ENCODE peak calls at places on chromosomes 4 and X, in nine cellular contexts. One of them, this sample, is unnamed.

GRCh38 chrX:9291666-9292065 is 173.2 kb upstream of the TBL1X start:
- DNase-seq in tibial nerve: no peak
- DNase-seq in heart right ventricle: no peak
- DNase-seq in neural progenitor cell: peak
- DNase-seq in ovary: no peak
- DNase-seq in nucleus accumbens: no peak
- DNase-seq in iPS DF 6.9: no peak
- DNase-seq in stimulated activated CD4-positive, alpha-beta T cell treated with anti-CD3 and anti-CD28 coated beads, Interleukin-15, amount 100 ng/mL, for 1 hour: no peak
- DNase-seq in ACHN: no peak
- DNase-seq in this sample: no peak

GRCh38 chr4:88008133-88008621 is 742 bp downstream of the PKD2 start:
- DNase-seq in nucleus accumbens: peak
- DNase-seq in neural progenitor cell: peak
- DNase-seq in ACHN: peak
- DNase-seq in stimulated activated CD4-positive, alpha-beta T cell treated with anti-CD3 and anti-CD28 coated beads, Interleukin-15, amount 100 ng/mL, for 1 hour: no peak
- DNase-seq in tibial nerve: no peak
- DNase-seq in ovary: peak
- DNase-seq in iPS DF 6.9: no peak
- DNase-seq in heart right ventricle: peak
- DNase-seq in this sample: peak

GRCh38 chr4:164871673-164872072 is 5.3 kb upstream of the APELA start:
- DNase-seq in nucleus accumbens: no peak
- DNase-seq in tibial nerve: no peak
- DNase-seq in ovary: no peak
- DNase-seq in iPS DF 6.9: no peak
- DNase-seq in neural progenitor cell: no peak
- DNase-seq in ACHN: no peak
- DNase-seq in heart right ventricle: no peak
- DNase-seq in stimulated activated CD4-positive, alpha-beta T cell treated with anti-CD3 and anti-CD28 coated beads, Interleukin-15, amount 100 ng/mL, for 1 hour: no peak
- DNase-seq in this sample: no peak

GRCh38 chr4:26218677-26219181 is 102.1 kb upstream of the RBPJ start:
- DNase-seq in iPS DF 6.9: no peak
- DNase-seq in stimulated activated CD4-positive, alpha-beta T cell treated with anti-CD3 and anti-CD28 coated beads, Interleukin-15, amount 100 ng/mL, for 1 hour: no peak
- DNase-seq in neural progenitor cell: no peak
- DNase-seq in heart right ventricle: no peak
- DNase-seq in ovary: no peak
- DNase-seq in nucleus accumbens: no peak
- DNase-seq in ACHN: no peak
- DNase-seq in tibial nerve: no peak
- DNase-seq in this sample: no peak

GRCh38 chr4:89800527-89801103 is 36.3 kb downstream of the SNCA start:
- DNase-seq in iPS DF 6.9: no peak
- DNase-seq in tibial nerve: no peak
- DNase-seq in ovary: no peak
- DNase-seq in heart right ventricle: no peak
- DNase-seq in ACHN: no peak
- DNase-seq in stimulated activated CD4-positive, alpha-beta T cell treated with anti-CD3 and anti-CD28 coated beads, Interleukin-15, amount 100 ng/mL, for 1 hour: no peak
- DNase-seq in neural progenitor cell: peak
- DNase-seq in nucleus accumbens: no peak
- DNase-seq in this sample: no peak

GRCh38 chrX:131816551-131817136 is 206.5 kb upstream of the STK26 start:
- DNase-seq in tibial nerve: peak
- DNase-seq in nucleus accumbens: peak
- DNase-seq in iPS DF 6.9: no peak
- DNase-seq in neural progenitor cell: no peak
- DNase-seq in heart right ventricle: peak
- DNase-seq in ACHN: no peak
- DNase-seq in ovary: peak
- DNase-seq in stimulated activated CD4-positive, alpha-beta T cell treated with anti-CD3 and anti-CD28 coated beads, Interleukin-15, amount 100 ng/mL, for 1 hour: peak
- DNase-seq in this sample: peak

GRCh38 chr4:185592845-185593488 is 57.7 kb upstream of the PDLIM3 start:
- DNase-seq in stimulated activated CD4-positive, alpha-beta T cell treated with anti-CD3 and anti-CD28 coated beads, Interleukin-15, amount 100 ng/mL, for 1 hour: no peak
- DNase-seq in neural progenitor cell: no peak
- DNase-seq in iPS DF 6.9: no peak
- DNase-seq in nucleus accumbens: no peak
- DNase-seq in heart right ventricle: no peak
- DNase-seq in ACHN: no peak
- DNase-seq in tibial nerve: no peak
- DNase-seq in ovary: no peak
- DNase-seq in this sample: no peak

GRCh38 chr4:159386620-159387019 is 283.7 kb downstream of the RAPGEF2 start:
- DNase-seq in ovary: no peak
- DNase-seq in heart right ventricle: no peak
- DNase-seq in ACHN: no peak
- DNase-seq in iPS DF 6.9: no peak
- DNase-seq in nucleus accumbens: no peak
- DNase-seq in neural progenitor cell: no peak
- DNase-seq in stimulated activated CD4-positive, alpha-beta T cell treated with anti-CD3 and anti-CD28 coated beads, Interleukin-15, amount 100 ng/mL, for 1 hour: no peak
- DNase-seq in tibial nerve: no peak
- DNase-seq in this sample: no peak

GRCh38 chrX:155086202-155086840 is 15.0 kb downstream of the BRCC3 start:
- DNase-seq in ovary: no peak
- DNase-seq in tibial nerve: peak
- DNase-seq in heart right ventricle: no peak
- DNase-seq in nucleus accumbens: no peak
- DNase-seq in neural progenitor cell: peak
- DNase-seq in stimulated activated CD4-positive, alpha-beta T cell treated with anti-CD3 and anti-CD28 coated beads, Interleukin-15, amount 100 ng/mL, for 1 hour: no peak
- DNase-seq in iPS DF 6.9: peak
- DNase-seq in ACHN: peak
- DNase-seq in this sample: no peak

GRCh38 chr4:2263701-2264321 is 1.9 kb upstream of the MXD4 start:
- DNase-seq in neural progenitor cell: peak
- DNase-seq in stimulated activated CD4-positive, alpha-beta T cell treated with anti-CD3 and anti-CD28 coated beads, Interleukin-15, amount 100 ng/mL, for 1 hour: no peak
- DNase-seq in heart right ventricle: no peak
- DNase-seq in ACHN: no peak
- DNase-seq in iPS DF 6.9: no peak
- DNase-seq in nucleus accumbens: no peak
- DNase-seq in ovary: peak
- DNase-seq in tibial nerve: no peak
- DNase-seq in this sample: no peak

GRCh38 chr4:186248643-186249042 is 17.3 kb upstream of the F11 start:
- DNase-seq in iPS DF 6.9: no peak
- DNase-seq in stimulated activated CD4-positive, alpha-beta T cell treated with anti-CD3 and anti-CD28 coated beads, Interleukin-15, amount 100 ng/mL, for 1 hour: no peak
- DNase-seq in ACHN: no peak
- DNase-seq in heart right ventricle: no peak
- DNase-seq in tibial nerve: no peak
- DNase-seq in neural progenitor cell: no peak
- DNase-seq in ovary: no peak
- DNase-seq in nucleus accumbens: no peak
- DNase-seq in this sample: no peak

GRCh38 chrX:16695079-16695676 is 17.3 kb downstream of the CTPS2 start:
- DNase-seq in ACHN: peak
- DNase-seq in tibial nerve: peak
- DNase-seq in stimulated activated CD4-positive, alpha-beta T cell treated with anti-CD3 and anti-CD28 coated beads, Interleukin-15, amount 100 ng/mL, for 1 hour: peak
- DNase-seq in neural progenitor cell: peak
- DNase-seq in iPS DF 6.9: no peak
- DNase-seq in heart right ventricle: peak
- DNase-seq in ovary: peak
- DNase-seq in nucleus accumbens: peak
- DNase-seq in this sample: peak

GRCh38 chr4:145779319-145779801 is 99.4 kb downstream of the C4orf51 start:
- DNase-seq in heart right ventricle: no peak
- DNase-seq in stimulated activated CD4-positive, alpha-beta T cell treated with anti-CD3 and anti-CD28 coated beads, Interleukin-15, amount 100 ng/mL, for 1 hour: no peak
- DNase-seq in ACHN: no peak
- DNase-seq in tibial nerve: no peak
- DNase-seq in neural progenitor cell: no peak
- DNase-seq in nucleus accumbens: no peak
- DNase-seq in iPS DF 6.9: peak
- DNase-seq in ovary: no peak
- DNase-seq in this sample: no peak

GRCh38 chr4:21697583-21697982 is 251.0 kb downstream of the KCNIP4 start:
- DNase-seq in ACHN: peak
- DNase-seq in tibial nerve: no peak
- DNase-seq in stimulated activated CD4-positive, alpha-beta T cell treated with anti-CD3 and anti-CD28 coated beads, Interleukin-15, amount 100 ng/mL, for 1 hour: no peak
- DNase-seq in iPS DF 6.9: peak
- DNase-seq in ovary: peak
- DNase-seq in nucleus accumbens: peak
- DNase-seq in heart right ventricle: no peak
- DNase-seq in neural progenitor cell: peak
- DNase-seq in this sample: no peak

GRCh38 chr4:184255361-184255760 is 37.7 kb upstream of the ENPP6 start:
- DNase-seq in ACHN: no peak
- DNase-seq in stimulated activated CD4-positive, alpha-beta T cell treated with anti-CD3 and anti-CD28 coated beads, Interleukin-15, amount 100 ng/mL, for 1 hour: no peak
- DNase-seq in tibial nerve: no peak
- DNase-seq in heart right ventricle: peak
- DNase-seq in ovary: no peak
- DNase-seq in iPS DF 6.9: no peak
- DNase-seq in nucleus accumbens: peak
- DNase-seq in neural progenitor cell: peak
- DNase-seq in this sample: peak

GRCh38 chrX:133935096-133935495 is 50.3 kb downstream of the GPC3 start:
- DNase-seq in heart right ventricle: no peak
- DNase-seq in nucleus accumbens: no peak
- DNase-seq in iPS DF 6.9: no peak
- DNase-seq in tibial nerve: no peak
- DNase-seq in stimulated activated CD4-positive, alpha-beta T cell treated with anti-CD3 and anti-CD28 coated beads, Interleukin-15, amount 100 ng/mL, for 1 hour: no peak
- DNase-seq in ACHN: no peak
- DNase-seq in neural progenitor cell: peak
- DNase-seq in ovary: no peak
- DNase-seq in this sample: no peak

GRCh38 chr4:24511371-24512063 is 72.8 kb downstream of the DHX15 start:
- DNase-seq in heart right ventricle: no peak
- DNase-seq in ovary: no peak
- DNase-seq in ACHN: no peak
- DNase-seq in iPS DF 6.9: no peak
- DNase-seq in tibial nerve: no peak
- DNase-seq in nucleus accumbens: no peak
- DNase-seq in neural progenitor cell: no peak
- DNase-seq in stimulated activated CD4-positive, alpha-beta T cell treated with anti-CD3 and anti-CD28 coated beads, Interleukin-15, amount 100 ng/mL, for 1 hour: no peak
- DNase-seq in this sample: no peak

GRCh38 chr4:182192511-182193181 is 50.6 kb upstream of the TENM3 start:
- DNase-seq in iPS DF 6.9: no peak
- DNase-seq in tibial nerve: no peak
- DNase-seq in ovary: no peak
- DNase-seq in nucleus accumbens: no peak
- DNase-seq in stimulated activated CD4-positive, alpha-beta T cell treated with anti-CD3 and anti-CD28 coated beads, Interleukin-15, amount 100 ng/mL, for 1 hour: no peak
- DNase-seq in heart right ventricle: no peak
- DNase-seq in neural progenitor cell: no peak
- DNase-seq in ACHN: no peak
- DNase-seq in this sample: no peak

GRCh38 chr4:7381221-7381889 is 53.4 kb downstream of the PSAPL1 start:
- DNase-seq in heart right ventricle: no peak
- DNase-seq in nucleus accumbens: no peak
- DNase-seq in iPS DF 6.9: no peak
- DNase-seq in ovary: peak
- DNase-seq in stimulated activated CD4-positive, alpha-beta T cell treated with anti-CD3 and anti-CD28 coated beads, Interleukin-15, amount 100 ng/mL, for 1 hour: no peak
- DNase-seq in neural progenitor cell: no peak
- DNase-seq in tibial nerve: no peak
- DNase-seq in ACHN: no peak
- DNase-seq in this sample: no peak

GRCh38 chr4:61200195-61200990 is at the start of gene ADGRL3:
- DNase-seq in tibial nerve: no peak
- DNase-seq in ACHN: no peak
- DNase-seq in neural progenitor cell: peak
- DNase-seq in iPS DF 6.9: peak
- DNase-seq in nucleus accumbens: peak
- DNase-seq in ovary: peak
- DNase-seq in stimulated activated CD4-positive, alpha-beta T cell treated with anti-CD3 and anti-CD28 coated beads, Interleukin-15, amount 100 ng/mL, for 1 hour: no peak
- DNase-seq in heart right ventricle: peak
- DNase-seq in this sample: peak

GRCh38 chr4:128782076-128782715 is 27.3 kb upstream of the JADE1 start:
- DNase-seq in stimulated activated CD4-positive, alpha-beta T cell treated with anti-CD3 and anti-CD28 coated beads, Interleukin-15, amount 100 ng/mL, for 1 hour: peak
- DNase-seq in ACHN: no peak
- DNase-seq in heart right ventricle: peak
- DNase-seq in tibial nerve: peak
- DNase-seq in nucleus accumbens: no peak
- DNase-seq in ovary: no peak
- DNase-seq in iPS DF 6.9: no peak
- DNase-seq in neural progenitor cell: peak
- DNase-seq in this sample: peak

GRCh38 chr4:22345055-22345454 is 170.8 kb downstream of the ADGRA3 start:
- DNase-seq in heart right ventricle: no peak
- DNase-seq in tibial nerve: no peak
- DNase-seq in ovary: no peak
- DNase-seq in stimulated activated CD4-positive, alpha-beta T cell treated with anti-CD3 and anti-CD28 coated beads, Interleukin-15, amount 100 ng/mL, for 1 hour: no peak
- DNase-seq in neural progenitor cell: no peak
- DNase-seq in nucleus accumbens: no peak
- DNase-seq in ACHN: no peak
- DNase-seq in iPS DF 6.9: no peak
- DNase-seq in this sample: no peak

GRCh38 chrX:15724911-15725310 is 13.2 kb upstream of the CA5B start:
- DNase-seq in tibial nerve: no peak
- DNase-seq in ovary: no peak
- DNase-seq in nucleus accumbens: no peak
- DNase-seq in stimulated activated CD4-positive, alpha-beta T cell treated with anti-CD3 and anti-CD28 coated beads, Interleukin-15, amount 100 ng/mL, for 1 hour: no peak
- DNase-seq in heart right ventricle: no peak
- DNase-seq in neural progenitor cell: no peak
- DNase-seq in iPS DF 6.9: no peak
- DNase-seq in ACHN: no peak
- DNase-seq in this sample: no peak

GRCh38 chr4:74267998-74268606 is 40.2 kb upstream of the EPGN start:
- DNase-seq in ACHN: peak
- DNase-seq in stimulated activated CD4-positive, alpha-beta T cell treated with anti-CD3 and anti-CD28 coated beads, Interleukin-15, amount 100 ng/mL, for 1 hour: no peak
- DNase-seq in nucleus accumbens: no peak
- DNase-seq in ovary: no peak
- DNase-seq in tibial nerve: no peak
- DNase-seq in iPS DF 6.9: no peak
- DNase-seq in neural progenitor cell: no peak
- DNase-seq in heart right ventricle: no peak
- DNase-seq in this sample: no peak

GRCh38 chrX:63809158-63809557 is 24.1 kb upstream of the ARHGEF9 start:
- DNase-seq in stimulated activated CD4-positive, alpha-beta T cell treated with anti-CD3 and anti-CD28 coated beads, Interleukin-15, amount 100 ng/mL, for 1 hour: no peak
- DNase-seq in iPS DF 6.9: no peak
- DNase-seq in ACHN: no peak
- DNase-seq in heart right ventricle: no peak
- DNase-seq in neural progenitor cell: no peak
- DNase-seq in nucleus accumbens: no peak
- DNase-seq in ovary: no peak
- DNase-seq in tibial nerve: no peak
- DNase-seq in this sample: no peak

GRCh38 chrX:136725446-136726104 is 55.2 kb downstream of the ARHGEF6 start:
- DNase-seq in ovary: no peak
- DNase-seq in nucleus accumbens: no peak
- DNase-seq in ACHN: peak
- DNase-seq in stimulated activated CD4-positive, alpha-beta T cell treated with anti-CD3 and anti-CD28 coated beads, Interleukin-15, amount 100 ng/mL, for 1 hour: no peak
- DNase-seq in tibial nerve: peak
- DNase-seq in neural progenitor cell: no peak
- DNase-seq in heart right ventricle: no peak
- DNase-seq in iPS DF 6.9: no peak
- DNase-seq in this sample: no peak

GRCh38 chrX:97026406-97026805 is 142.7 kb downstream of the RPA4 start:
- DNase-seq in stimulated activated CD4-positive, alpha-beta T cell treated with anti-CD3 and anti-CD28 coated beads, Interleukin-15, amount 100 ng/mL, for 1 hour: no peak
- DNase-seq in tibial nerve: no peak
- DNase-seq in nucleus accumbens: no peak
- DNase-seq in ACHN: peak
- DNase-seq in iPS DF 6.9: no peak
- DNase-seq in neural progenitor cell: peak
- DNase-seq in heart right ventricle: no peak
- DNase-seq in ovary: no peak
- DNase-seq in this sample: no peak

GRCh38 chr4:110332483-110332882 is 134.1 kb upstream of the ELOVL6 start:
- DNase-seq in iPS DF 6.9: no peak
- DNase-seq in stimulated activated CD4-positive, alpha-beta T cell treated with anti-CD3 and anti-CD28 coated beads, Interleukin-15, amount 100 ng/mL, for 1 hour: no peak
- DNase-seq in tibial nerve: no peak
- DNase-seq in ACHN: no peak
- DNase-seq in heart right ventricle: no peak
- DNase-seq in nucleus accumbens: no peak
- DNase-seq in ovary: no peak
- DNase-seq in neural progenitor cell: no peak
- DNase-seq in this sample: no peak

GRCh38 chr4:53676402-53676871 is 85.2 kb upstream of the LNX1 start:
- DNase-seq in stimulated activated CD4-positive, alpha-beta T cell treated with anti-CD3 and anti-CD28 coated beads, Interleukin-15, amount 100 ng/mL, for 1 hour: no peak
- DNase-seq in ovary: no peak
- DNase-seq in ACHN: no peak
- DNase-seq in neural progenitor cell: no peak
- DNase-seq in iPS DF 6.9: no peak
- DNase-seq in nucleus accumbens: no peak
- DNase-seq in tibial nerve: no peak
- DNase-seq in heart right ventricle: no peak
- DNase-seq in this sample: no peak

This sample was measured in anterior cingulate cortex.